ENCODE peak calls at places on chromosomes 11 and 22, in four cellular contexts. L is brain microvascular endothelial cell, A is fibroblast of mammary gland, F is tibial nerve. C is an unnamed sample.

GRCh38 chr11:133966924-133967598 is 10.3 kb upstream of the IGSF9B start:
- DNase-seq in L (no peak), A (no peak), F (no peak), C (no peak)

GRCh38 chr11:396511-396947 is 2.5 kb downstream of the PKP3 start:
- DNase-seq in L (no peak), A (peak), F (no peak), C (peak)

GRCh38 chr11:65119670-65119995 is 2.1 kb upstream of the ZNHIT2 start:
- DNase-seq in L (no peak), A (no peak), F (no peak), C (no peak)

GRCh38 chr11:43548921-43549320 is 131.6 kb upstream of the HSD17B12 start:
- DNase-seq in L (no peak), A (no peak), F (no peak), C (no peak)

GRCh38 chr11:130476922-130477491 is 28.6 kb downstream of the ADAMTS15 start:
- DNase-seq in L (no peak), A (peak), F (peak), C (no peak)

GRCh38 chr11:3139481-3140290 is 25.4 kb downstream of the OSBPL5 start:
- DNase-seq in L (no peak), A (no peak), F (no peak), C (no peak)

GRCh38 chr11:133227674-133228111 is 304.6 kb downstream of the OPCML start:
- DNase-seq in L (no peak), A (no peak), F (no peak), C (no peak)

GRCh38 chr11:105429421-105429965 is 180.4 kb upstream of the GRIA4 start:
- DNase-seq in L (no peak), A (no peak), F (no peak), C (no peak)

GRCh38 chr22:36349726-36350125 is 38.0 kb downstream of the MYH9 start:
- DNase-seq in L (no peak), A (no peak), F (no peak), C (no peak)

DNA sequence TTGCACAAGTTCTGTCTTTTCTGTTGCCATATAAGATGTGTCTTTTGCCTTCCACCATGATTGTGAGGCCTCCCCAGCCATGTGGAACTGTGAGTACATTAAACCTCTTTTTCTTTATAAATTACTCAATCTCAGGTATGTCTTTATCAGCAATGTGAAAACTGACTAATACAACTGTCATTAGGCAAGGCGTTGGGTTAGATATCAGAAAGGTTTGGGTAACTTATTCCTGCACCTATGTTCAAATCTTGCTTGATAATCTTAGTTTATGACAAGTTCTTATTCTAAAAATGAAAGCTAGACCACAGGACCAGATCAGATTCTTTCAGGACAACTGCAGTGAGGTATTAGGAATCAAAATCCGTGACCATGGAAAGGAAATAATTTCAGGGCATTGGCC is 160.6 kb upstream of the BDNF start:
- DNase-seq in L (no peak), A (no peak), F (no peak), C (no peak)
- H3K4me3 ChIP-seq in L (no peak), A (no peak), F (no peak), C (no peak)

GRCh38 chr11:18772211-18772610 is 19.4 kb downstream of the PTPN5 start:
- DNase-seq in L (no peak), A (no peak), F (no peak), C (no peak)
- H3K4me3 ChIP-seq in L (no peak), A (no peak), F (no peak), C (no peak)

DNA sequence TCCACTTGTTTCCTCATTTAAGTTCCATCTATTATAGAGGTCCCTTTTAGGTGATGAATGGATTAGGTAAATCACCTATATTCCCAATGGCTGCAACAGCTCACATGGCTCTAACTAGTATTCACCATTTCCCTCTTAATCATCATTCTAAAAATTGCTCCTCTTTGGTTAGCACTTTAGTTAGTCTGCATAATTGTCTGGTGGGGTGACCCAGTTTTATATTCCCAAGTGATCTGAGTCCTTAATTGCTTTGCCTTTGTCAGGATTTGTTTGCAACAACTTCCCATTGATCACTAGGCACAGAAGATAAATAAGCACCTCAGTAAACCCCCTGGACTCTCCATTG is 395.2 kb downstream of the RAB38 start:
- DNase-seq in L (no peak), A (no peak), F (no peak), C (no peak)
- H3K4me3 ChIP-seq in L (no peak), A (no peak), F (no peak), C (no peak)

GRCh38 chr11:62854825-62855570 is 15.6 kb upstream of the WDR74 start:
- DNase-seq in L (no peak), A (peak), F (no peak), C (no peak)

GRCh38 chr11:62858201-62858600 is 18.8 kb upstream of the WDR74 start:
- DNase-seq in L (no peak), A (no peak), F (no peak), C (no peak)

GRCh38 chr11:62855571-62856332 is 16.4 kb upstream of the WDR74 start:
- DNase-seq in L (peak), A (peak), F (peak), C (peak)

GRCh38 chr11:62856333-62856910 is 17.0 kb upstream of the WDR74 start:
- DNase-seq in L (no peak), A (peak), F (no peak), C (no peak)

GRCh38 chr11:62857541-62857982 is 18.2 kb upstream of the WDR74 start:
- DNase-seq in L (no peak), A (no peak), F (no peak), C (no peak)
- H3K4me3 ChIP-seq in L (no peak), A (peak), F (no peak), C (no peak)

GRCh38 chr22:42174062-42174461 is 43.5 kb upstream of the CYP2D6 start:
- DNase-seq in L (no peak), A (peak), F (no peak), C (no peak)

GRCh38 chr22:42171417-42171816 is 40.8 kb upstream of the CYP2D6 start:
- DNase-seq in L (no peak), A (no peak), F (no peak), C (no peak)

GRCh38 chr22:42171946-42172345 is 41.3 kb upstream of the CYP2D6 start:
- DNase-seq in L (no peak), A (no peak), F (no peak), C (no peak)

GRCh38 chr22:42172385-42173172 is 42.0 kb upstream of the CYP2D6 start:
- DNase-seq in L (no peak), A (peak), F (no peak), C (peak)

GRCh38 chr22:42173183-42173926 is 42.7 kb upstream of the CYP2D6 start:
- DNase-seq in L (no peak), A (peak), F (no peak), C (peak)
- H3K4me3 ChIP-seq in L (no peak), A (no peak), F (no peak), C (no peak)

GRCh38 chr22:20033045-20033706 is 12.3 kb downstream of the TANGO2 start:
- DNase-seq in L (no peak), A (no peak), F (no peak), C (peak)
- H3K4me3 ChIP-seq in L (no peak), A (no peak), F (no peak), C (no peak)